ENCODE peak calls at places on chromosomes 16 and 17, in six cellular contexts. K, D, I, S, N and P are unnamed samples.

GRCh38 chr16:56475226-56475625 is 23.9 kb downstream of the OGFOD1 start:
- DNase-seq in K (no peak), D (no peak), I (no peak), S (no peak), N (no peak), P (no peak)

GRCh38 chr16:86824751-86825310 is 246.5 kb downstream of the FOXL1 start:
- DNase-seq in K (no peak), D (peak), I (no peak), S (peak), N (peak), P (no peak)

GRCh38 chr17:69609495-69610315 is 195.2 kb downstream of the MAP2K6 start:
- DNase-seq in K (no peak), D (peak), I (peak), S (peak), N (peak), P (no peak)

GRCh38 chr17:48153711-48154642 is 46.4 kb downstream of the SNX11 start:
- DNase-seq in K (no peak), D (peak), I (peak), S (peak), N (peak), P (no peak)

GRCh38 chr16:622920-623280 is 7.9 kb upstream of the WFIKKN1 start:
- DNase-seq in K (no peak), D (no peak), I (no peak), S (peak), N (no peak), P (no peak)

GRCh38 chr17:30520436-30520835 is 43.2 kb downstream of the GOSR1 start:
- DNase-seq in K (no peak), D (peak), I (no peak), S (no peak), N (peak), P (no peak)

GRCh38 chr17:77210946-77211541 is 70.3 kb downstream of the SEC14L1 start:
- DNase-seq in K (no peak), D (no peak), I (no peak), S (no peak), N (no peak), P (no peak)

GRCh38 chr17:19654342-19654886 is 5.9 kb downstream of the ALDH3A2 start:
- DNase-seq in K (no peak), D (no peak), I (no peak), S (no peak), N (no peak), P (no peak)

GRCh38 chr16:64882385-64882784 is 239.5 kb downstream of the CDH11 start:
- DNase-seq in K (no peak), D (peak), I (no peak), S (no peak), N (no peak), P (no peak)

GRCh38 chr16:79264237-79265104 is 336.1 kb downstream of the MAF start:
- DNase-seq in K (no peak), D (no peak), I (no peak), S (no peak), N (no peak), P (no peak)

GRCh38 chr16:17237350-17237944 is 233.3 kb downstream of the XYLT1 start:
- DNase-seq in K (no peak), D (no peak), I (no peak), S (no peak), N (no peak), P (no peak)

GRCh38 chr17:57888311-57889216 is 38.7 kb upstream of the MRPS23 start:
- DNase-seq in K (no peak), D (no peak), I (no peak), S (no peak), N (no peak), P (no peak)

GRCh38 chr17:46977348-46977747 is 1.7 kb downstream of the RPRML start:
- DNase-seq in K (peak), D (peak), I (peak), S (peak), N (peak), P (no peak)

GRCh38 chr16:57653936-57654335 is 14.2 kb upstream of the ADGRG3 start:
- DNase-seq in K (no peak), D (peak), I (no peak), S (no peak), N (no peak), P (no peak)

GRCh38 chr16:22641030-22641671 is 130.5 kb downstream of the NPIPB5 start:
- DNase-seq in K (peak), D (peak), I (peak), S (peak), N (peak), P (no peak)

GRCh38 chr16:56994311-56994710 is 5.0 kb downstream of the NLRC5 start:
- DNase-seq in K (no peak), D (no peak), I (no peak), S (no peak), N (no peak), P (no peak)

GRCh38 chr17:73030501-73030911 is 62.0 kb downstream of the SLC39A11 start:
- DNase-seq in K (no peak), D (peak), I (no peak), S (no peak), N (peak), P (no peak)

GRCh38 chr17:61251939-61252865 is 147.4 kb upstream of the TBX2 start:
- DNase-seq in K (no peak), D (peak), I (no peak), S (no peak), N (peak), P (peak)

GRCh38 chr17:55743103-55743679 is 7.7 kb upstream of the PCTP start:
- DNase-seq in K (no peak), D (no peak), I (peak), S (no peak), N (no peak), P (no peak)

GRCh38 chr16:86994215-86994614 is 323.0 kb downstream of the C16orf95 start:
- DNase-seq in K (no peak), D (no peak), I (no peak), S (no peak), N (no peak), P (no peak)

GRCh38 chr16:49748322-49748721 is 107.6 kb downstream of the ZNF423 start:
- DNase-seq in K (no peak), D (peak), I (no peak), S (no peak), N (no peak), P (no peak)

GRCh38 chr17:34598161-34598776 is 18.9 kb downstream of the TMEM132E start:
- DNase-seq in K (no peak), D (no peak), I (no peak), S (peak), N (no peak), P (no peak)

GRCh38 chr17:60743812-60744211 is 66.2 kb downstream of the BCAS3 start:
- DNase-seq in K (no peak), D (peak), I (peak), S (no peak), N (peak), P (no peak)

GRCh38 chr17:3647769-3648540 is 11.4 kb downstream of the CTNS start:
- DNase-seq in K (no peak), D (peak), I (peak), S (peak), N (peak), P (no peak)

GRCh38 chr17:68221786-68222185 is 26.1 kb upstream of the AMZ2 start:
- DNase-seq in K (no peak), D (no peak), I (no peak), S (no peak), N (no peak), P (no peak)

GRCh38 chr17:2055494-2056220 is 754 bp downstream of the HIC1 start:
- DNase-seq in K (no peak), D (peak), I (no peak), S (no peak), N (peak), P (no peak)

GRCh38 chr17:67582632-67583230 is 135.0 kb upstream of the NOL11 start:
- DNase-seq in K (no peak), D (no peak), I (no peak), S (no peak), N (peak), P (no peak)

GRCh38 chr17:41417576-41418015 is 6.8 kb downstream of the KRT37 start:
- DNase-seq in K (no peak), D (no peak), I (peak), S (peak), N (peak), P (no peak)

GRCh38 chr17:32684087-32684828 is 192.7 kb downstream of the MYO1D start:
- DNase-seq in K (no peak), D (no peak), I (no peak), S (no peak), N (no peak), P (no peak)

GRCh38 chr16:87963400-87963799 is 12.2 kb downstream of the BANP start:
- DNase-seq in K (no peak), D (peak), I (no peak), S (no peak), N (peak), P (no peak)

GRCh38 chr17:79874329-79874981 is 35.2 kb upstream of the CBX4 start:
- DNase-seq in K (no peak), D (peak), I (no peak), S (no peak), N (peak), P (no peak)

GRCh38 chr17:14359251-14359939 is 58.5 kb downstream of the HS3ST3B1 start:
- DNase-seq in K (no peak), D (no peak), I (no peak), S (peak), N (no peak), P (no peak)

GRCh38 chr16:21946889-21947635 is 6.1 kb upstream of the UQCRC2 start:
- DNase-seq in K (no peak), D (no peak), I (no peak), S (no peak), N (no peak), P (no peak)

GRCh38 chr16:48252013-48252412 is 4.7 kb upstream of the ABCC11 start:
- DNase-seq in K (no peak), D (no peak), I (no peak), S (no peak), N (no peak), P (no peak)

GRCh38 chr17:44348988-44349364 is 3.9 kb downstream of the GRN start:
- DNase-seq in K (no peak), D (no peak), I (no peak), S (no peak), N (no peak), P (no peak)

GRCh38 chr17:44350733-44351226 is 5.7 kb downstream of the GRN start:
- DNase-seq in K (peak), D (peak), I (peak), S (peak), N (peak), P (peak)

GRCh38 chr17:44351464-44351863 is 6.4 kb downstream of the GRN start:
- DNase-seq in K (no peak), D (no peak), I (no peak), S (no peak), N (no peak), P (no peak)

GRCh38 chr17:44348234-44348987 is 3.3 kb downstream of the GRN start:
- DNase-seq in K (no peak), D (no peak), I (no peak), S (no peak), N (peak), P (peak)

DNA sequence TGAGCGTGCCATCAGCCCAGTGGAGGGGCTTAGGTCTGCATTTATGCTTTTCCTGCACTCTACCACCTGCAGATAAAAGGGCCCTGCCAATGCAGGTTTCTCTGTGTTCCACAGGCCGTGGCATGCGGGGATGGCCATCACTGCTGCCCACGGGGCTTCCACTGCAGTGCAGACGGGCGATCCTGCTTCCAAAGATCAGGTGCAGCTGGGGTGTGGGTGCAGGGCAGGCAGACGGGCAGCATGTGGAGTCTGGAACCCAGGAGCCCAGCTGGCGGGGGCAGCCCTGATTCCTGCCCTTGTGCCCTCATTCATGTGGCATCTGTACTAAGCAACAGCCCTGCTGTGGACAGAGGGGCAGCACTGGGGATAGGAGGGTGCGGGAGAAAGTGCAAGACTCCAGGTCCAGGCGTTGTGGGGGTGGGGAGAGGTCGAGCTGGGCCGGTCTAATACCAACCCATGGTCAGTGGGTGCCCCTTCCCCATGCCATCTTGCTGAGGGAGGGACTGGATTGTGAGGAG is 4.5 kb downstream of the GRN start:
- DNase-seq in K (no peak), D (no peak), I (no peak), S (no peak), N (no peak), P (no peak)
- H3K27ac ChIP-seq in K (no peak), D (no peak), I (no peak), S (no peak), N (no peak), P (no peak)

GRCh38 chr16:85650864-85651811 is 37.6 kb downstream of the GINS2 start:
- DNase-seq in K (no peak), D (peak), I (no peak), S (no peak), N (no peak), P (no peak)

GRCh38 chr16:85653226-85653917 is 35.4 kb downstream of the GINS2 start:
- DNase-seq in K (no peak), D (no peak), I (no peak), S (no peak), N (no peak), P (no peak)

GRCh38 chr16:85654251-85655115 is 34.3 kb downstream of the GINS2 start:
- DNase-seq in K (no peak), D (no peak), I (no peak), S (no peak), N (no peak), P (peak)

GRCh38 chr16:85651822-85652430 is 36.8 kb downstream of the GINS2 start:
- DNase-seq in K (no peak), D (no peak), I (no peak), S (no peak), N (no peak), P (no peak)

DNA sequence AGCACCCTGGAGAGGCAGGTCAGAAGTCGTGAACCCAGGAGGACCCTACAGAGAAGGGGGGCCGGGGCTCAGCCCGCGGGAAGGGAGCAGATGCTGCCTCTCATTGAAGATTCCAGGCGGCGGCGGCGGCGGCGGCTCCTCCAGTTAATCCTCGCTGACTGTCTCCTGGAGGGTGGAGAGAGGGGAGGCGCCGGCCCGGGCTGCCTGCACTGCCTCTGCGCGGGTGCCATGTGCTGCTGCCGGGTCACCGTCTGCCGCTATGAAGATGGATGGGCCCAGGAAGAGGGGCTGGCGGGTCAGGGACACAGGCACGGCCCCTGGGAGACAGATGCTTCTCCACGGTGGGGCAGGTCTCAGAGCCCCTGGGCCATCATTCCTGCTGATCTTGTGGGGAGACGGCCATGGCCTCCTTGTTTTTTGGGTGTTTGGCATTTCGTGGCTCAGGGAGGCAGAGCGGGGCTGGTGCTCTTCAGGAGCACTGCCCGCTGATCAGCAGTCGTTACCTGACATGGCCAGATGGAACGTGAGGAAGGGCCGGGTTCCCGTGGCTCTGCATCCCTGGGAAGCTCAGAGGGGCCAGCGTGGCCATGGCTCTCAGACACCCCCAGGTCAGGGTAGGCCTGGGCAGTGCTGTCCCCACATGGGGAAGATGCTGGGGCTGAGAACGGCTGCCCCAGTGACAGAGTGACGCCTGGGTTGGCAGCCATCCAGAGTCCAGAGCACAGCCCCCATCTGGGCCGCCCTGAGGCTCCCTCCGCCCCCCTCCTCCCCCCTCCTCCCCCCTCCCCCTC is 36.1 kb downstream of the GINS2 start:
- DNase-seq in K (no peak), D (peak), I (peak), S (no peak), N (peak), P (peak)
- H3K27ac ChIP-seq in K (peak), D (peak), I (no peak), S (no peak), N (no peak), P (no peak)

GRCh38 chr16:27253526-27253930 is 15.0 kb downstream of the NSMCE1 start:
- DNase-seq in K (no peak), D (peak), I (no peak), S (no peak), N (peak), P (no peak)
- H3K27ac ChIP-seq in K (no peak), D (no peak), I (peak), S (no peak), N (peak), P (no peak)

DNA sequence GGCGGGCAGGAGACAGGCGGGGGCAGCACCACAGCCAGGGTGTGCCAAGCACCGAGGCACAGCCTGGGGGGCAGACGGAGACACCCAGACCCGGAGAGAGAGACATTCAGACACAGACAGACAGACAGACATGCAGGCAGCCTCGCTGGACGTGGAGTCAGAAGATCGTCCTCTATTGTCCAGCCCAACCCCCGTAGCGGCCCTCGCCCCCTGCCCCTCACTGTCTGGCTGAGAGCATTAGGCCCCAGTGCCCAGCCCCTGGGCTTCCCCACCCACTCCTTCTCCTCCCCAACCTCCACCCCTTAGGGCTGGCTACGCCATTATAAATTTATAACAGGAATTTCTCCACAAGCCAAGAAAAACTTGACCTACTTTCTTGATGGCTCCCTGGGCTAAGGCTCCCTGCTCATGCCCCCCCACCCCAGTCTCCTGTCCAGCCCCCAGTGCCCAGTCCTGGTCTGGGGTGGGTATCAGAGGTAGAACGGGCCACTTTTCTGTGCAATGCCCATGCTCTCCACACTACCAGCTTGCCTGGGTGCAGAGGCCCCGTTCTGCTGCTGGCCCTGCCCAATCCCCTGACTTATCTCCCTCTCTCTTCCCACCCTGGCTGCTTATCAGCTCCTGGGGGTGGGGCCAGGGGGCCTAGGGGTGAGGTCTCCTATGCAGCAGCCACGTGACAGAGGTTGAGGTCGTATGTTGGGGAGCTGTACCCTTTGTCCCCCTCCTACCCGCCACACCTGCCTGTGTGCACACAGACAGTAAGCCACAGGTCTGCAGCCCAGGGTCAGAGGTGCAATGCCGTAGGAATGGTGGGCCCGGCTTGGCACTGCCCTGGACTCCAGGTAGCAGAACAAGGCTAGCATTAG is 9.9 kb downstream of the THRA start:
- DNase-seq in K (no peak), D (no peak), I (no peak), S (peak), N (no peak), P (no peak)
- H3K27ac ChIP-seq in K (no peak), D (peak), I (no peak), S (no peak), N (no peak), P (peak)

GRCh38 chr16:77690416-77690815 is 31.9 kb upstream of the NUDT7 start:
- DNase-seq in K (no peak), D (no peak), I (no peak), S (no peak), N (no peak), P (no peak)

GRCh38 chr16:77689971-77690370 is 32.3 kb upstream of the NUDT7 start:
- DNase-seq in K (no peak), D (no peak), I (no peak), S (no peak), N (no peak), P (no peak)

GRCh38 chr16:77696149-77696548 is 26.2 kb upstream of the NUDT7 start:
- DNase-seq in K (no peak), D (no peak), I (no peak), S (no peak), N (no peak), P (no peak)

DNA sequence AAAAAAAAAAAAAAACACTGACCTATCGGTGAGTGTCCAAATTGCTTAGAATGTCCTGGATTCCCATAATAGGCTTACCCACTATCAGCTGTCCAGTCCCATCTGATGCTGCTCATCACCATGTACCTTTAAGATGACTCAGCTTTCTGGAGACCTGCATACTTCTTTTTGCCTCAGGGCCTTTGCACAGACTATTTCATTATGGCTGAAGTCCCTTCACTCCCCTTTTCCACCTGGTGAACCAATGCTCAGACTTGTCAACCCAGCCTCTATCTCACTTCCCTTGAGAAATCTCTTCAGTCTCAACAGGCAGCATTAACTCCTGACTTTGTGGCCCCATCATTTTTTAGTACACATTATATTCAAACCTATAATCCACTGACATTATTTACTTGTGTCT is 29.7 kb upstream of the NUDT7 start:
- DNase-seq in K (no peak), D (no peak), I (no peak), S (no peak), N (no peak), P (no peak)
- H3K27ac ChIP-seq in K (no peak), D (no peak), I (no peak), S (no peak), N (no peak), P (no peak)